ENCODE peak calls at places on chromosomes 4 and X, in nine cellular contexts. M is CD4-positive, CD25-positive, alpha-beta regulatory T cell; R is cortex of kidney; K is aorta; O is A172; D is AG10803; S is NCI-H2081; I is stimulated activated naive CD8-positive, alpha-beta T cell treated with anti-CD3 and anti-CD28 coated beads, Interleukin-15, Interleukin-2, amounts not matched to agents 100 U/mL and 50 U/mL, for 24 hours; U is T-cell. Q is an unnamed sample.

GRCh38 chr4:7361256-7361655 is 73.5 kb downstream of the PSAPL1 start:
- DNase-seq in M (no peak), R (no peak), K (no peak), O (no peak), D (no peak), S (no peak), I (no peak), U (no peak), Q (peak)

GRCh38 chr4:27010334-27010940 is 149.8 kb downstream of the STIM2 start:
- DNase-seq in M (peak), R (no peak), K (peak), O (peak), D (peak), S (peak), I (peak), U (peak), Q (peak)

GRCh38 chrX:27675493-27675892 is 85.3 kb downstream of the DCAF8L2 start:
- DNase-seq in M (no peak), R (no peak), K (no peak), O (peak), D (peak), S (no peak), I (no peak), U (no peak), Q (no peak)

GRCh38 chr4:102518703-102519131 is 17.6 kb downstream of the NFKB1 start:
- DNase-seq in M (peak), R (no peak), K (no peak), O (no peak), D (peak), S (no peak), I (no peak), U (peak), Q (no peak)

GRCh38 chrX:40108959-40109287 is 11.2 kb upstream of the BCOR start:
- DNase-seq in M (peak), R (no peak), K (peak), O (peak), D (peak), S (peak), I (peak), U (peak), Q (peak)

GRCh38 chr4:152036626-152037025 is 275.8 kb upstream of the GATB start:
- DNase-seq in M (no peak), R (no peak), K (no peak), O (no peak), D (peak), S (no peak), I (no peak), U (no peak), Q (no peak)

GRCh38 chrX:119758682-119759332 is 419 bp downstream of the SOWAHD start:
- DNase-seq in M (peak), R (no peak), K (peak), O (no peak), D (no peak), S (peak), I (peak), U (no peak), Q (no peak)

GRCh38 chrX:12949927-12950656 is 24.8 kb upstream of the TMSB4X start:
- DNase-seq in M (peak), R (no peak), K (peak), O (peak), D (peak), S (no peak), I (peak), U (peak), Q (peak)

GRCh38 chr4:13160906-13161305 is 323.2 kb downstream of the RAB28 start:
- DNase-seq in M (no peak), R (no peak), K (no peak), O (peak), D (peak), S (peak), I (no peak), U (no peak), Q (no peak)

GRCh38 chr4:145861331-145862318 is 77.0 kb downstream of the ZNF827 start:
- DNase-seq in M (no peak), R (no peak), K (no peak), O (no peak), D (peak), S (peak), I (no peak), U (no peak), Q (no peak)

GRCh38 chr4:552059-552458 is 24.0 kb downstream of the TMEM271 start:
- DNase-seq in M (no peak), R (no peak), K (no peak), O (no peak), D (no peak), S (no peak), I (no peak), U (no peak), Q (no peak)

GRCh38 chr4:15544196-15544730 is 74.6 kb downstream of the CC2D2A start:
- DNase-seq in M (no peak), R (no peak), K (no peak), O (no peak), D (no peak), S (no peak), I (no peak), U (no peak), Q (no peak)

GRCh38 chr4:38857354-38858096 is 908 bp upstream of the TLR6 start:
- DNase-seq in M (peak), R (no peak), K (peak), O (peak), D (peak), S (no peak), I (peak), U (no peak), Q (no peak)

GRCh38 chr4:155883895-155884294 is 17.8 kb upstream of the ASIC5 start:
- DNase-seq in M (no peak), R (no peak), K (no peak), O (no peak), D (no peak), S (no peak), I (no peak), U (no peak), Q (no peak)

GRCh38 chr4:145099653-145100052 is 1.5 kb downstream of the ABCE1 start:
- DNase-seq in M (peak), R (no peak), K (no peak), O (peak), D (peak), S (no peak), I (no peak), U (no peak), Q (no peak)

GRCh38 chr4:183798921-183799307 is 106.2 kb upstream of the STOX2 start:
- DNase-seq in M (peak), R (no peak), K (no peak), O (no peak), D (no peak), S (no peak), I (no peak), U (no peak), Q (no peak)

GRCh38 chr4:143355540-143356217 is 19.0 kb downstream of the GAB1 start:
- DNase-seq in M (no peak), R (no peak), K (no peak), O (no peak), D (peak), S (peak), I (no peak), U (no peak), Q (no peak)

GRCh38 chrX:38061335-38061734 is 55.0 kb downstream of the SYTL5 start:
- DNase-seq in M (no peak), R (no peak), K (no peak), O (peak), D (peak), S (no peak), I (no peak), U (no peak), Q (no peak)

GRCh38 chrX:19709812-19710518 is 177.4 kb downstream of the SH3KBP1 start:
- DNase-seq in M (no peak), R (no peak), K (no peak), O (peak), D (peak), S (no peak), I (no peak), U (no peak), Q (no peak)

GRCh38 chr4:101345596-101346311 is 1.6 kb downstream of the PPP3CA start:
- DNase-seq in M (peak), R (no peak), K (peak), O (peak), D (peak), S (peak), I (peak), U (peak), Q (peak)

GRCh38 chr4:143486314-143486713 is 27.2 kb upstream of the SMARCA5 start:
- DNase-seq in M (no peak), R (no peak), K (no peak), O (no peak), D (no peak), S (no peak), I (no peak), U (no peak), Q (no peak)

GRCh38 chr4:76301068-76301774 is 5.3 kb upstream of the STBD1 start:
- DNase-seq in M (peak), R (no peak), K (no peak), O (peak), D (peak), S (no peak), I (peak), U (no peak), Q (no peak)

GRCh38 chr4:180285796-180286195 is 1957.4 kb upstream of the TENM3 start:
- DNase-seq in M (no peak), R (no peak), K (no peak), O (no peak), D (no peak), S (no peak), I (no peak), U (no peak), Q (no peak)

GRCh38 chrX:117510453-117510852 is 606.2 kb downstream of the KLHL13 start:
- DNase-seq in M (no peak), R (no peak), K (no peak), O (no peak), D (no peak), S (peak), I (no peak), U (no peak), Q (no peak)

GRCh38 chr4:153576443-153576774 is 107.7 kb upstream of the TLR2 start:
- DNase-seq in M (no peak), R (no peak), K (no peak), O (no peak), D (no peak), S (no peak), I (no peak), U (no peak), Q (no peak)

GRCh38 chrX:18354369-18355329 is at the start of gene SCML2:
- DNase-seq in M (peak), R (no peak), K (no peak), O (peak), D (peak), S (peak), I (peak), U (peak), Q (peak)

GRCh38 chr4:157220026-157220881 is at the start of gene GRIA2:
- DNase-seq in M (peak), R (no peak), K (peak), O (peak), D (peak), S (peak), I (peak), U (no peak), Q (no peak)

GRCh38 chr4:1721666-1722550 is 587 bp downstream of the TACC3 start:
- DNase-seq in M (no peak), R (no peak), K (no peak), O (no peak), D (no peak), S (peak), I (peak), U (no peak), Q (no peak)

GRCh38 chr4:108270466-108271450 is 102.0 kb upstream of the LEF1 start:
- DNase-seq in M (peak), R (no peak), K (no peak), O (peak), D (peak), S (no peak), I (no peak), U (no peak), Q (no peak)

GRCh38 chr4:119281374-119281773 is 40.6 kb downstream of the FABP2 start:
- DNase-seq in M (no peak), R (no peak), K (no peak), O (no peak), D (no peak), S (no peak), I (no peak), U (no peak), Q (no peak)

GRCh38 chrX:19814240-19814639 is 73.2 kb downstream of the SH3KBP1 start:
- DNase-seq in M (no peak), R (no peak), K (peak), O (no peak), D (no peak), S (no peak), I (no peak), U (no peak), Q (no peak)

GRCh38 chr4:16686195-16686594 is 212.2 kb downstream of the LDB2 start:
- DNase-seq in M (no peak), R (no peak), K (no peak), O (no peak), D (peak), S (no peak), I (no peak), U (no peak), Q (no peak)

GRCh38 chrX:105701310-105702052 is 120.9 kb upstream of the NRK start:
- DNase-seq in M (no peak), R (no peak), K (no peak), O (no peak), D (no peak), S (no peak), I (no peak), U (no peak), Q (no peak)

GRCh38 chrX:145817666-145818521 is at the start of gene SLITRK2:
- DNase-seq in M (no peak), R (no peak), K (no peak), O (no peak), D (no peak), S (no peak), I (no peak), U (no peak), Q (no peak)

GRCh38 chrX:110286126-110286525 is 31.8 kb downstream of the AMMECR1 start:
- DNase-seq in M (no peak), R (no peak), K (no peak), O (peak), D (peak), S (no peak), I (no peak), U (no peak), Q (no peak)

GRCh38 chr4:27003602-27004238 is 143.1 kb downstream of the STIM2 start:
- DNase-seq in M (peak), R (no peak), K (no peak), O (no peak), D (no peak), S (no peak), I (peak), U (no peak), Q (no peak)

GRCh38 chr4:101367201-101367600 is 19.9 kb upstream of the PPP3CA start:
- DNase-seq in M (no peak), R (no peak), K (no peak), O (peak), D (peak), S (no peak), I (no peak), U (no peak), Q (no peak)

GRCh38 chrX:8906299-8906698 is 105.1 kb upstream of the FAM9A start:
- DNase-seq in M (no peak), R (no peak), K (no peak), O (no peak), D (peak), S (no peak), I (no peak), U (no peak), Q (no peak)